ENCODE peak calls at places on chromosomes 1 and 21, in seven cellular contexts. H, D, Q, R, S, X and J are unnamed samples.

GRCh38 chr1:202085682-202086373 is 36.9 kb upstream of the GPR37L1 start:
- DNase-seq in H (no peak), D (peak; percentile 47), Q (no peak), R (no peak), S (no peak), X (no peak), J (no peak)

GRCh38 chr21:36069713-36070573 is at the start of gene CBR1:
- DNase-seq in H (peak; percentile 94), D (peak; percentile 97), Q (peak; percentile 95), R (peak; percentile 94), S (peak; percentile 84), X (peak; percentile 94), J (peak; percentile 91)

GRCh38 chr1:109793486-109794318 is 30.0 kb upstream of the EPS8L3 start:
- DNase-seq in H (peak; percentile 96), D (peak; percentile 70), Q (no peak), R (no peak), S (peak; percentile 28), X (peak; percentile 8), J (no peak)

GRCh38 chr1:155451199-155451598 is 111.4 kb downstream of the ASH1L start:
- DNase-seq in H (no peak), D (no peak), Q (no peak), R (no peak), S (no peak), X (no peak), J (no peak)

GRCh38 chr1:43121251-43121650 is 50.8 kb downstream of the EBNA1BP2 start:
- DNase-seq in H (no peak), D (no peak), Q (no peak), R (no peak), S (no peak), X (no peak), J (no peak)

GRCh38 chr1:171644805-171645483 is 7.5 kb downstream of the MYOC start:
- DNase-seq in H (peak; percentile 73), D (peak; percentile 89), Q (peak; percentile 83), R (peak; percentile 84), S (peak; percentile 49), X (peak; percentile 74), J (peak; percentile 58)

GRCh38 chr1:108117908-108118902 is 81.9 kb downstream of the SLC25A24 start:
- DNase-seq in H (peak; percentile 81), D (peak; percentile 37), Q (no peak), R (no peak), S (no peak), X (no peak), J (no peak)

GRCh38 chr1:166089804-166090203 is 77.0 kb downstream of the FAM78B start:
- DNase-seq in H (no peak), D (peak; percentile 8), Q (no peak), R (peak; percentile 71), S (no peak), X (no peak), J (peak; percentile 38)

GRCh38 chr21:38297193-38297592 is 40.4 kb downstream of the KCNJ15 start:
- DNase-seq in H (peak; percentile 89), D (no peak), Q (no peak), R (no peak), S (no peak), X (no peak), J (no peak)

GRCh38 chr1:5286244-5286643 is 631.8 kb downstream of the AJAP1 start:
- DNase-seq in H (no peak), D (no peak), Q (no peak), R (no peak), S (peak; percentile 40), X (no peak), J (no peak)

GRCh38 chr1:184299076-184299790 is 87.6 kb upstream of the C1orf21 start:
- DNase-seq in H (peak; percentile 95), D (peak; percentile 94), Q (no peak), R (no peak), S (no peak), X (no peak), J (no peak)

GRCh38 chr1:8276173-8276914 is 41.6 kb upstream of the SLC45A1 start:
- DNase-seq in H (no peak), D (no peak), Q (no peak), R (peak; percentile 82), S (no peak), X (no peak), J (no peak)

GRCh38 chr1:107682467-107682866 is 282.5 kb downstream of the VAV3 start:
- DNase-seq in H (no peak), D (no peak), Q (no peak), R (no peak), S (no peak), X (no peak), J (no peak)

GRCh38 chr21:33561373-33561772 is 18.5 kb downstream of the SON start:
- DNase-seq in H (peak; percentile 63), D (no peak), Q (no peak), R (no peak), S (no peak), X (no peak), J (no peak)

GRCh38 chr1:101203812-101204540 is 32.8 kb upstream of the S1PR1 start:
- DNase-seq in H (peak; percentile 65), D (peak; percentile 80), Q (no peak), R (no peak), S (no peak), X (no peak), J (no peak)

GRCh38 chr1:154772611-154773515 is 97.2 kb downstream of the KCNN3 start:
- DNase-seq in H (no peak), D (no peak), Q (no peak), R (no peak), S (no peak), X (no peak), J (no peak)

GRCh38 chr1:218828125-218828650 is 345.5 kb upstream of the LYPLAL1 start:
- DNase-seq in H (no peak), D (no peak), Q (no peak), R (no peak), S (no peak), X (no peak), J (no peak)

GRCh38 chr1:201329286-201329685 is 46.0 kb downstream of the PKP1 start:
- DNase-seq in H (peak; percentile 53), D (peak; percentile 39), Q (no peak), R (no peak), S (no peak), X (no peak), J (no peak)

GRCh38 chr1:24905355-24905978 is 24.6 kb downstream of the RUNX3 start:
- DNase-seq in H (no peak), D (no peak), Q (peak; percentile 8), R (peak; percentile 7), S (no peak), X (no peak), J (no peak)

GRCh38 chr1:89995595-89996397 is 886 bp downstream of the ZNF326 start:
- DNase-seq in H (peak; percentile 35), D (peak; percentile 53), Q (no peak), R (no peak), S (no peak), X (no peak), J (no peak)

GRCh38 chr1:95197616-95198252 is 36.3 kb upstream of the RWDD3 start:
- DNase-seq in H (peak; percentile 85), D (peak; percentile 7), Q (no peak), R (no peak), S (no peak), X (no peak), J (no peak)

GRCh38 chr1:59232209-59232608 is 64.7 kb upstream of the FGGY start:
- DNase-seq in H (peak; percentile 39), D (no peak), Q (no peak), R (no peak), S (no peak), X (no peak), J (no peak)

GRCh38 chr1:209609403-209610377 is 26.2 kb downstream of the CAMK1G start:
- DNase-seq in H (no peak), D (no peak), Q (no peak), R (no peak), S (no peak), X (no peak), J (no peak)

GRCh38 chr1:206658264-206658980 is 23.1 kb downstream of the DYRK3 start:
- DNase-seq in H (no peak), D (no peak), Q (no peak), R (peak; percentile 54), S (peak; percentile 23), X (no peak), J (peak; percentile 79)

DNA sequence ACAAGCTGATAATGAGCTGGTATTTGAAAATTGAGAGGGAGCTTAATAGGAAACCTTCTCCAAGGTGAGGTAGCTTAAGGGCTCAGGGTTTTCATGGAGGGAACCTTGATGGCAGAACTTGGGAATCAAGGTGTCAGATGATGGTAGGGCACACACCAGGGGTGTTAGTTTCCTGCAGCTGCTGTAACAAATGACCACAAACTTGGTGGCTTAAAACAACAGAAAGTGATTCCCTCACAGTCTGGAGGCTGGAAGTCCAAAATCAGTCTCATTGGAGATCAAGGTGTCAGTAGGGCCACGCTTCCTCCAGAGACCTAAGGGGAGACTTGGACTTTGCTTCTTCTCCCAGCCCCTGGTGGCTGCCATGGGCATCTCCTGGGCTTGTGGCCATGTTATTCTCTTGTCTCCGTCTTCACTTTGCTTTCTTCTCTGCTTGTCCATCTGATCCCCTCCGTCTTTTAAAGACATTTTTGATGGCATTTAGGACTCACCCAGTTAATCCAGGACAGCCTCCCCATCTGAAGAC is 45.5 kb downstream of the HUNK start:
- DNase-seq in H (no peak), D (no peak), Q (no peak), R (no peak), S (no peak), X (no peak), J (no peak)
- TF ChIP-seq CTCF in H (no peak), D (peak; percentile 9), Q (no peak), R (no peak), S (no peak), X (no peak), J (no peak)

GRCh38 chr21:14383596-14384210 is 757 bp upstream of the HSPA13 start:
- DNase-seq in H (peak; percentile 31), D (no peak), Q (no peak), R (peak; percentile 82), S (no peak), X (no peak), J (peak; percentile 14)
- TF ChIP-seq CTCF in H (no peak), D (no peak), Q (peak; percentile 21), R (no peak), S (no peak), X (no peak), J (no peak)

DNA sequence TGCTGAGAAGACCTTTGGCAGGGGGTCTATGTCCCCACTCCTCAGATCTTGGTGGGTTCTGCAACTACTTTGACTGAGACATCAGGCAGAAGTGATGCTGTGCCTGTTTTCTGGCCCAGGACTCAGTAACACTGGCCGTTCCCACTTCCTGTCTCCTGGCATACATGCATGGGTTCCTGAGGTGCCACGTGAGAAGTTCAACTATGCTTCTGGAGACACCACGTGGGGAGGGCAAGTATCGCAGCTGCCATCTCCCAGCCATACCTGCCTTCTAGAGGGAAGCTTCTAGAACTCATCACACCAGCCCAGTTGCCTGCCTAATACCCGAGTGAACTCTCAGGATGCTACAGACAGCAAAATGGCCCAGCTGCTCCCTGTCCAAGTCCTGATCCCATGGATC is 65.8 kb downstream of the TRABD2B start:
- DNase-seq in H (no peak), D (no peak), Q (no peak), R (peak; percentile 24), S (no peak), X (no peak), J (no peak)
- TF ChIP-seq CTCF in H (no peak), D (no peak), Q (no peak), R (peak; percentile 10), S (no peak), X (no peak), J (no peak)

DNA sequence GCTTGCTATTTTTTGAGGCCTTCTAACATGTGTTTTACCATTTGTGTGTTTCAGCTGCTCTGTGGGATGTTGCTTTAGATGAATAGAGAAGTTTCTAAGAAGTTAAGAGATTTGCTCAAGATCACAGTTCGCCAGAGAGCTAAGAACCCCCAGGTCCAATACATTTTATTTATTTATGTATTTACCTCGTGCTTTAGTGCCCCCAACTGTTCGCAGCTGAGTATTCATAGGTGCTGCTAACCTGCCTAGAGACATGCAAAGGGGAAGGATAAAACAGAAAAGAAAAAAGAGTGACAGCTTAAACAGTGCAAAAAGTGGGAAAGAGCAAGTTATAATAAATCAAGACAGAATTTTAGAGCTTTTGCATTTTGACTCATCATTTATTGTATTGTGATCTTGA is 31.1 kb downstream of the NFYC start:
- DNase-seq in H (no peak), D (no peak), Q (no peak), R (peak; percentile 23), S (no peak), X (no peak), J (no peak)
- TF ChIP-seq CTCF in H (no peak), D (no peak), Q (no peak), R (no peak), S (no peak), X (no peak), J (peak; percentile 22)